ENCODE peak calls at places on chromosomes 3 and 15, in four cellular contexts. One of them, this sample, is unnamed.
A peak's percentile ranks its signal among the peaks of the same experiment; 100 is the strongest.

GRCh38 chr3:113214227-113214626 is 2.9 kb downstream of the BOC start:
- DNase-seq in body of pancreas: no peak
- DNase-seq in hepatocyte: no peak
- DNase-seq in adipocyte: no peak
- DNase-seq in this sample: no peak

GRCh38 chr15:88113909-88114308 is 142.6 kb downstream of the NTRK3 start:
- DNase-seq in body of pancreas: no peak
- DNase-seq in hepatocyte: no peak
- DNase-seq in adipocyte: no peak
- DNase-seq in this sample: no peak

GRCh38 chr3:173739716-173740115 is 342.2 kb downstream of the NLGN1 start:
- DNase-seq in body of pancreas: no peak
- DNase-seq in hepatocyte: no peak
- DNase-seq in adipocyte: peak; percentile 52
- DNase-seq in this sample: no peak

GRCh38 chr3:69178838-69179739 is 56.7 kb upstream of the LMOD3 start:
- DNase-seq in body of pancreas: no peak
- DNase-seq in hepatocyte: peak; percentile 80
- DNase-seq in adipocyte: no peak
- DNase-seq in this sample: no peak

GRCh38 chr3:3260870-3261269 is 81.4 kb upstream of the CRBN start:
- DNase-seq in body of pancreas: no peak
- DNase-seq in hepatocyte: no peak
- DNase-seq in adipocyte: no peak
- DNase-seq in this sample: no peak

GRCh38 chr3:129933471-129933870 is 40.0 kb upstream of the TMCC1 start:
- DNase-seq in body of pancreas: no peak
- DNase-seq in hepatocyte: no peak
- DNase-seq in adipocyte: no peak
- DNase-seq in this sample: no peak

GRCh38 chr15:56733131-56734012 is at the start of gene ZNF280D:
- DNase-seq in body of pancreas: peak; percentile 88
- DNase-seq in hepatocyte: no peak
- DNase-seq in adipocyte: peak; percentile 91
- DNase-seq in this sample: peak; percentile 93

GRCh38 chr15:50953302-50953701 is 44.8 kb downstream of the AP4E1 start:
- DNase-seq in body of pancreas: no peak
- DNase-seq in hepatocyte: no peak
- DNase-seq in adipocyte: peak; percentile 28
- DNase-seq in this sample: no peak

GRCh38 chr15:29612096-29612495 is 210.2 kb downstream of the TJP1 start:
- DNase-seq in body of pancreas: no peak
- DNase-seq in hepatocyte: peak; percentile 30
- DNase-seq in adipocyte: peak; percentile 84
- DNase-seq in this sample: no peak

GRCh38 chr15:26087881-26088280 is 224.8 kb upstream of the ATP10A start:
- DNase-seq in body of pancreas: no peak
- DNase-seq in hepatocyte: no peak
- DNase-seq in adipocyte: no peak
- DNase-seq in this sample: no peak

GRCh38 chr3:107384907-107385306 is 7.7 kb downstream of the CCDC54 start:
- DNase-seq in body of pancreas: no peak
- DNase-seq in hepatocyte: no peak
- DNase-seq in adipocyte: no peak
- DNase-seq in this sample: no peak

GRCh38 chr15:68638953-68639500 is 60.2 kb downstream of the CORO2B start:
- DNase-seq in body of pancreas: no peak
- DNase-seq in hepatocyte: no peak
- DNase-seq in adipocyte: peak; percentile 50
- DNase-seq in this sample: no peak

GRCh38 chr3:141648055-141648910 is 89.8 kb upstream of the RNF7 start:
- DNase-seq in body of pancreas: no peak
- DNase-seq in hepatocyte: no peak
- DNase-seq in adipocyte: no peak
- DNase-seq in this sample: no peak

GRCh38 chr3:189143321-189143720 is 28.4 kb upstream of the TPRG1 start:
- DNase-seq in body of pancreas: no peak
- DNase-seq in hepatocyte: no peak
- DNase-seq in adipocyte: no peak
- DNase-seq in this sample: no peak

GRCh38 chr3:158086776-158087175 is 19.4 kb downstream of the SHOX2 start:
- DNase-seq in body of pancreas: no peak
- DNase-seq in hepatocyte: no peak
- DNase-seq in adipocyte: no peak
- DNase-seq in this sample: no peak

GRCh38 chr3:8301977-8302589 is 199.5 kb upstream of the LMCD1 start:
- DNase-seq in body of pancreas: no peak
- DNase-seq in hepatocyte: peak; percentile 75
- DNase-seq in adipocyte: peak; percentile 82
- DNase-seq in this sample: no peak

GRCh38 chr15:66809664-66810063 is 107.6 kb downstream of the SMAD6 start:
- DNase-seq in body of pancreas: no peak
- DNase-seq in hepatocyte: no peak
- DNase-seq in adipocyte: no peak
- DNase-seq in this sample: no peak

GRCh38 chr3:154098396-154098795 is 22.8 kb upstream of the ARHGEF26 start:
- DNase-seq in body of pancreas: no peak
- DNase-seq in hepatocyte: no peak
- DNase-seq in adipocyte: no peak
- DNase-seq in this sample: no peak

GRCh38 chr3:128068156-128068620 is 16.0 kb downstream of the SEC61A1 start:
- DNase-seq in body of pancreas: no peak
- DNase-seq in hepatocyte: peak; percentile 55
- DNase-seq in adipocyte: peak; percentile 63
- DNase-seq in this sample: no peak

GRCh38 chr3:151426337-151426648 is 34.6 kb downstream of the IGSF10 start:
- DNase-seq in body of pancreas: no peak
- DNase-seq in hepatocyte: no peak
- DNase-seq in adipocyte: no peak
- DNase-seq in this sample: no peak

GRCh38 chr3:52293491-52294319 is 6.1 kb downstream of the GLYCTK start:
- DNase-seq in body of pancreas: no peak
- DNase-seq in hepatocyte: no peak
- DNase-seq in adipocyte: no peak
- DNase-seq in this sample: no peak

GRCh38 chr3:52289747-52290595 is 2.3 kb downstream of the GLYCTK start:
- DNase-seq in body of pancreas: peak; percentile 84
- DNase-seq in hepatocyte: peak; percentile 90
- DNase-seq in adipocyte: no peak
- DNase-seq in this sample: peak; percentile 79

GRCh38 chr3:52290596-52291507 is 3.2 kb downstream of the GLYCTK start:
- DNase-seq in body of pancreas: no peak
- DNase-seq in hepatocyte: no peak
- DNase-seq in adipocyte: no peak
- DNase-seq in this sample: peak; percentile 37

GRCh38 chr3:52292247-52293065 is 4.8 kb downstream of the GLYCTK start:
- DNase-seq in body of pancreas: no peak
- DNase-seq in hepatocyte: no peak
- DNase-seq in adipocyte: no peak
- DNase-seq in this sample: no peak

DNA sequence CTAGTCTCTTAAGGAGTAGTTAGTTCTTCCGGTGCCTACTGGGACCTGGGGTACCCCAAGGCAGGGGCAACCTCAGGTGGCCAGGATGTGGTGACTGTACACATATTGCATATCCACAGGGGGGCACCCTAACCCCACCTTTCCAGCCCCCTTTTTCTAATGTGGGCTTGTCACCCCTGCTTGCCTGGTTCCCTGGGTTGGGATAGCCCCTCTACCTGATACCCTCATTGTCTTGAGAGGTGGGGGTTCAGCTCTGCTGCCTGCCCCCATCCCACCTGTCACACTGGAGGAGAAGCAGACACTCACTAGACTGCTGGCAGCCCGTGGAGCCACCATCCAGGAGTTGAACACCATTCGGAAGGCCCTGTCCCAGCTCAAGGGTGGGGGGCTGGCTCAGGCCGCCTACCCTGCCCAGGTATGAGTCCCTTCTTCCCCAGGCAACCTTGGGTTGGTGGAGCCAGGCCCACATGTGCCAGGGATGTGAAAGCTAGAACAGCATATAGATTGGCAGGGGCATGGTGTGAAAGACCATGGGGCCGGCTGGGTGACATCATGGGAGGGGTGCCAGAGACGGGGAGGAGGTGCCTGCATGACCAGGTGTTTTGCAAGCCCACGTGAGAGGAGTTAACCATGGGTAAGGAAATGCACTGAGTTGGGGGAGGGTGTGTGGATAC is 4.0 kb downstream of the GLYCTK start:
- DNase-seq in body of pancreas: peak; percentile 35
- DNase-seq in hepatocyte: peak; percentile 51
- DNase-seq in adipocyte: peak; percentile 56
- DNase-seq in this sample: peak; percentile 40
- H3K4me1 ChIP-seq in body of pancreas: peaks cover 45% of the 10 kb centered on the region
- H3K4me1 ChIP-seq in hepatocyte: peaks cover 15% of the 10 kb centered on the region
- H3K4me1 ChIP-seq in adipocyte: peaks cover 28% of the 10 kb centered on the region
- H3K4me1 ChIP-seq in this sample: peaks cover 40% of the 10 kb centered on the region

GRCh38 chr15:83044156-83044555 is 22.9 kb downstream of the BTBD1 start:
- DNase-seq in body of pancreas: no peak
- DNase-seq in hepatocyte: no peak
- DNase-seq in adipocyte: no peak
- DNase-seq in this sample: no peak

GRCh38 chr15:83036253-83036652 is 24.8 kb upstream of the C15orf40 start:
- DNase-seq in body of pancreas: no peak
- DNase-seq in hepatocyte: no peak
- DNase-seq in adipocyte: no peak
- DNase-seq in this sample: no peak

GRCh38 chr15:83039206-83039605 is 27.8 kb upstream of the C15orf40 start:
- DNase-seq in body of pancreas: no peak
- DNase-seq in hepatocyte: no peak
- DNase-seq in adipocyte: no peak
- DNase-seq in this sample: no peak
- H3K36me3 ChIP-seq in body of pancreas: peaks cover 5% of the 10 kb centered on the region
- H3K36me3 ChIP-seq in hepatocyte: no peaks in the 10 kb centered on the region
- H3K36me3 ChIP-seq in adipocyte: peaks cover 35% of the 10 kb centered on the region
- H3K36me3 ChIP-seq in this sample: no peaks in the 10 kb centered on the region

GRCh38 chr3:62665627-62666433 is 209.4 kb downstream of the CADPS start:
- DNase-seq in body of pancreas: peak; percentile 68
- DNase-seq in hepatocyte: peak; percentile 83
- DNase-seq in adipocyte: peak; percentile 83
- DNase-seq in this sample: peak; percentile 52

GRCh38 chr3:62670351-62670750 is 204.9 kb downstream of the CADPS start:
- DNase-seq in body of pancreas: no peak
- DNase-seq in hepatocyte: peak; percentile 18
- DNase-seq in adipocyte: no peak
- DNase-seq in this sample: no peak

GRCh38 chr3:62672270-62672987 is 202.8 kb downstream of the CADPS start:
- DNase-seq in body of pancreas: no peak
- DNase-seq in hepatocyte: no peak
- DNase-seq in adipocyte: no peak
- DNase-seq in this sample: no peak

GRCh38 chr3:62669161-62669560 is 206.1 kb downstream of the CADPS start:
- DNase-seq in body of pancreas: no peak
- DNase-seq in hepatocyte: no peak
- DNase-seq in adipocyte: no peak
- DNase-seq in this sample: no peak

GRCh38 chr3:62667714-62668113 is 207.5 kb downstream of the CADPS start:
- DNase-seq in body of pancreas: no peak
- DNase-seq in hepatocyte: no peak
- DNase-seq in adipocyte: no peak
- DNase-seq in this sample: no peak
- H3K4me1 ChIP-seq in body of pancreas: no peaks in the 10 kb centered on the region
- H3K4me1 ChIP-seq in hepatocyte: no peaks in the 10 kb centered on the region
- H3K4me1 ChIP-seq in adipocyte: peaks cover 8% of the 10 kb centered on the region
- H3K4me1 ChIP-seq in this sample: no peaks in the 10 kb centered on the region

GRCh38 chr15:100727291-100727851 is 125.0 kb downstream of the ASB7 start:
- DNase-seq in body of pancreas: no peak
- DNase-seq in hepatocyte: no peak
- DNase-seq in adipocyte: no peak
- DNase-seq in this sample: no peak

GRCh38 chr15:100726070-100726420 is 123.7 kb downstream of the ASB7 start:
- DNase-seq in body of pancreas: peak; percentile 9
- DNase-seq in hepatocyte: no peak
- DNase-seq in adipocyte: no peak
- DNase-seq in this sample: no peak

GRCh38 chr15:100725121-100726069 is 123.0 kb downstream of the ASB7 start:
- DNase-seq in body of pancreas: peak; percentile 9
- DNase-seq in hepatocyte: no peak
- DNase-seq in adipocyte: peak; percentile 61
- DNase-seq in this sample: no peak

GRCh38 chr15:100728371-100729201 is 126.2 kb downstream of the ASB7 start:
- DNase-seq in body of pancreas: no peak
- DNase-seq in hepatocyte: no peak
- DNase-seq in adipocyte: no peak
- DNase-seq in this sample: no peak

DNA sequence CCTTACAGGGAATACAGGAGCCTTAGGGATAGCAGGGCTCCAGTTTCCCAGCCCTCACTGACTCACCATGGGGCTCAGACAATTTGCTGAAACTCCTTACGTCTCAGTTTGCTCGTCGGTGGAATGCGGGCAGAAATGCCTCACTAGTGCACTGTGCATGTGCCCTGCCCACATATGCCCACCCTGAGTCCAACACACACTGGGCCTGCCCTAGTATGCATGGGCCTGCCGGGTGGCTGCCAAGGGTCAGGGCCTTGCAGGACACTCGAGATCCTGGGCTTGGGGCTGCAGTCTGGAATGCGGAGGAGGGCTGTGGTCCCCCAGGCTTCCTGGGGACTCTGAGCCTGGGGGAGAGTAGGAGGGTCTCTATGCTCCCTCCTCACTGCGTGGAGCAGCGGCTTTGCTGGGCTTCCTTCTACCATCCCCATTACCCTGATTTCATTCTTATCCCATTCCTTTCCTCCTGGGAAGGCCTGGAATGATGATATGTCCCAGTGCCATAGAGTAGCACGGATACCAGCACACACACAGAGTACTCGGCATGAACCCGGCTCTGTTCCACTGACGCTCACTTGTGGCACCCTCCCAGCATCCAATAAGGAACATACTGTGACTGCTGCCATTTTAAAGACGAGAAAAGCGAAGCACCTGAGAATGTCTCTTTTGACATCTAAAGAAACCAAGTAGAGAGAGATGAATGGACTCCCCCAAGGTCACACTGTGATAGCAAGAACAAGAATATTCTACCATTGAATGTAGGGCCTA is 124.2 kb downstream of the ASB7 start:
- DNase-seq in body of pancreas: peak; percentile 7
- DNase-seq in hepatocyte: no peak
- DNase-seq in adipocyte: peak; percentile 54
- DNase-seq in this sample: no peak
- H3K36me3 ChIP-seq in body of pancreas: no peaks in the 10 kb centered on the region
- H3K36me3 ChIP-seq in hepatocyte: no peaks in the 10 kb centered on the region
- H3K36me3 ChIP-seq in adipocyte: no peaks in the 10 kb centered on the region
- H3K36me3 ChIP-seq in this sample: no peaks in the 10 kb centered on the region

GRCh38 chr15:48641416-48641815 is 4.1 kb downstream of the FBN1 start:
- DNase-seq in body of pancreas: no peak
- DNase-seq in hepatocyte: no peak
- DNase-seq in adipocyte: peak; percentile 53
- DNase-seq in this sample: no peak
- H3K4me1 ChIP-seq in body of pancreas: peaks cover 19% of the 10 kb centered on the region
- H3K4me1 ChIP-seq in hepatocyte: no peaks in the 10 kb centered on the region
- H3K4me1 ChIP-seq in adipocyte: peaks cover 51% of the 10 kb centered on the region
- H3K4me1 ChIP-seq in this sample: no peaks in the 10 kb centered on the region

GRCh38 chr3:56624725-56625124 is 58.3 kb downstream of the TASOR start:
- DNase-seq in body of pancreas: no peak
- DNase-seq in hepatocyte: no peak
- DNase-seq in adipocyte: peak; percentile 77
- DNase-seq in this sample: no peak
- H3K36me3 ChIP-seq in body of pancreas: no peaks in the 10 kb centered on the region
- H3K36me3 ChIP-seq in hepatocyte: peaks cover 3% of the 10 kb centered on the region
- H3K36me3 ChIP-seq in adipocyte: peaks cover 83% of the 10 kb centered on the region
- H3K36me3 ChIP-seq in this sample: no peaks in the 10 kb centered on the region

This sample was measured in mucosa of descending colon.